ENCODE peak calls at places on chromosomes 13 and 19, in ten cellular contexts. V, H, Q, N, E, M, I, J, C and S are unnamed samples.

GRCh38 chr13:102487330-102487729 is 85.5 kb upstream of the FGF14 start:
- DNase-seq in H (no peak), M (no peak), J (no peak), I (peak), C (no peak), N (peak), E (no peak), V (no peak), Q (peak), S (no peak)

GRCh38 chr19:3342246-3342645 is 24.1 kb upstream of the NFIC start:
- DNase-seq in Q (no peak), J (no peak), M (no peak), H (no peak), V (no peak), N (no peak), I (no peak), E (no peak), C (no peak), S (no peak)

GRCh38 chr13:110358381-110358780 is 51.3 kb downstream of the COL4A2 start:
- DNase-seq in V (no peak), N (no peak), Q (no peak), J (no peak), I (no peak), M (no peak), H (no peak), C (no peak), E (no peak), S (no peak)

GRCh38 chr13:104809483-104809882 is 1726.0 kb downstream of the EFNB2 start:
- DNase-seq in V (no peak), C (no peak), N (no peak), M (no peak), E (peak), J (no peak), H (no peak), I (peak), Q (no peak), S (peak)

GRCh38 chr19:51794865-51795490 is at the start of gene FPR3:
- DNase-seq in Q (no peak), C (no peak), J (no peak), V (no peak), I (no peak), M (no peak), E (no peak), H (no peak), N (no peak), S (no peak)

GRCh38 chr19:53631949-53632407 is at the start of gene DPRX:
- DNase-seq in N (no peak), E (no peak), V (no peak), J (no peak), I (no peak), M (no peak), H (no peak), Q (no peak), C (no peak), S (no peak)

GRCh38 chr13:36884235-36884634 is 35.8 kb downstream of the SMAD9 start:
- DNase-seq in C (no peak), J (no peak), M (no peak), E (no peak), N (no peak), H (no peak), V (no peak), I (peak), Q (no peak), S (no peak)

GRCh38 chr13:59346861-59347470 is 816.8 kb downstream of the DIAPH3 start:
- DNase-seq in C (no peak), Q (no peak), E (no peak), V (no peak), N (no peak), J (no peak), H (no peak), I (no peak), M (no peak), S (no peak)

GRCh38 chr19:6214881-6215541 is 64.8 kb downstream of the MLLT1 start:
- DNase-seq in N (no peak), V (no peak), M (no peak), I (no peak), E (no peak), H (no peak), C (no peak), J (no peak), Q (no peak), S (no peak)

GRCh38 chr13:40680659-40681323 is 14.3 kb upstream of the FOXO1 start:
- DNase-seq in E (no peak), V (no peak), Q (no peak), M (no peak), N (peak), I (no peak), H (no peak), C (no peak), J (no peak), S (no peak)

GRCh38 chr19:34088292-34088691 is 84.0 kb upstream of the LSM14A start:
- DNase-seq in H (no peak), Q (no peak), M (no peak), I (no peak), N (no peak), E (no peak), C (no peak), V (no peak), J (no peak), S (no peak)

GRCh38 chr13:47708386-47708785 is 292.7 kb downstream of the SUCLA2 start:
- DNase-seq in C (no peak), V (no peak), H (no peak), J (no peak), M (no peak), I (no peak), N (no peak), E (no peak), Q (no peak), S (peak)